ENCODE peak calls at places on chromosomes 4 and X, in nine cellular contexts. K is GDM1; I is amygdala; H is effector memory CD4-positive, alpha-beta T cell; P is NCI-H446 treated with DMSO at 0.1 percent for 48 hours; V is mucosa of descending colon; F is choroid plexus epithelial cell; T is GM13977; R is activated T-helper 2 cell treated with anti-CD3 and anti-CD28 coated beads, Interferon-gamma antibody, Interleukin-2, Interleukin-4, amounts not matched to agents 10 μg/mL and 5 μg/mL and 100 μg/mL, durations not matched to agents 14 hours and 24 hours and 36 hours. C is an unnamed sample.

GRCh38 chrX:11261260-11261659 is 32.0 kb upstream of the AMELX start:
- DNase-seq in P (no peak), R (no peak), F (peak), V (no peak), I (no peak), K (no peak), H (no peak), T (no peak), C (no peak)

GRCh38 chr4:169485084-169485483 is 127.3 kb downstream of the NEK1 start:
- DNase-seq in K (no peak), P (no peak), H (no peak), T (no peak), F (no peak), R (no peak), V (no peak), I (no peak), C (no peak)

GRCh38 chrX:65985922-65986588 is 53.8 kb downstream of the VSIG4 start:
- DNase-seq in K (peak), R (peak), I (no peak), P (no peak), F (peak), V (peak), T (no peak), H (peak), C (no peak)

GRCh38 chr4:48110452-48110978 is 23.5 kb downstream of the TXK start:
- DNase-seq in H (no peak), P (no peak), T (no peak), V (no peak), K (no peak), F (no peak), I (no peak), R (no peak), C (no peak)

GRCh38 chr4:69800599-69800998 is 40.2 kb upstream of the SULT1B1 start:
- DNase-seq in T (no peak), P (no peak), F (peak), K (no peak), H (no peak), R (no peak), V (no peak), I (no peak), C (no peak)

GRCh38 chrX:8870411-8870810 is 69.2 kb upstream of the FAM9A start:
- DNase-seq in I (no peak), R (no peak), T (no peak), V (no peak), K (no peak), F (peak), H (no peak), P (no peak), C (no peak)

GRCh38 chr4:86965019-86965976 is 30.5 kb downstream of the AFF1 start:
- DNase-seq in F (no peak), I (no peak), K (no peak), V (no peak), R (no peak), P (no peak), T (peak), H (no peak), C (no peak)

GRCh38 chr4:143618811-143619210 is 81.7 kb downstream of the FREM3 start:
- DNase-seq in T (no peak), R (no peak), K (no peak), F (no peak), V (no peak), I (no peak), P (no peak), H (no peak), C (no peak)

GRCh38 chr4:121863787-121864186 is 6.5 kb downstream of the BBS7 start:
- DNase-seq in H (no peak), T (no peak), P (no peak), V (no peak), I (no peak), F (peak), R (no peak), K (no peak), C (no peak)

GRCh38 chr4:55347610-55348228 is 1.7 kb downstream of the SRD5A3 start:
- DNase-seq in T (no peak), I (no peak), R (no peak), K (no peak), V (no peak), H (no peak), F (no peak), P (no peak), C (no peak)

GRCh38 chr4:4227510-4228355 is 1.0 kb upstream of the OTOP1 start:
- DNase-seq in F (no peak), V (no peak), H (no peak), R (no peak), K (no peak), P (no peak), T (no peak), I (no peak), C (no peak)

GRCh38 chr4:107838138-107838618 is 13.4 kb downstream of the SGMS2 start:
- DNase-seq in K (no peak), P (no peak), V (no peak), F (peak), I (no peak), R (no peak), T (no peak), H (no peak), C (no peak)

GRCh38 chr4:169464080-169464479 is 148.3 kb downstream of the NEK1 start:
- DNase-seq in V (no peak), I (no peak), K (no peak), P (no peak), R (no peak), T (no peak), H (no peak), F (no peak), C (no peak)

GRCh38 chr4:158622251-158622650 is 49.4 kb downstream of the C4orf46 start:
- DNase-seq in V (no peak), K (no peak), T (no peak), R (no peak), F (peak), P (no peak), I (no peak), H (no peak), C (no peak)

GRCh38 chrX:1034717-1035116 is 177.7 kb downstream of the CRLF2 start:
- DNase-seq in R (no peak), T (no peak), V (no peak), I (no peak), P (no peak), K (no peak), H (no peak), F (no peak), C (no peak)

GRCh38 chr4:173237722-173238121 is 69.1 kb downstream of the GALNT7 start:
- DNase-seq in K (no peak), T (no peak), H (no peak), R (no peak), I (no peak), F (no peak), V (no peak), P (no peak), C (no peak)

GRCh38 chr4:176735300-176735699 is 57.4 kb downstream of the VEGFC start:
- DNase-seq in T (no peak), H (no peak), K (no peak), V (no peak), R (no peak), P (no peak), F (peak), I (no peak), C (no peak)

GRCh38 chr4:79851625-79852304 is 221.3 kb downstream of the ANTXR2 start:
- DNase-seq in K (no peak), V (no peak), T (no peak), F (peak), I (no peak), P (no peak), H (no peak), R (no peak), C (no peak)

GRCh38 chrX:48035891-48036290 is 29.1 kb downstream of the SPACA5 start:
- DNase-seq in I (no peak), T (no peak), F (peak), K (no peak), H (no peak), P (no peak), R (no peak), V (no peak), C (no peak)

GRCh38 chr4:153705743-153706468 is 21.8 kb downstream of the TLR2 start:
- DNase-seq in T (no peak), R (no peak), V (no peak), P (no peak), K (no peak), I (no peak), F (no peak), H (no peak), C (no peak)

GRCh38 chr4:118557298-118557851 is 127.8 kb upstream of the METTL14 start:
- DNase-seq in F (peak), V (no peak), H (no peak), I (no peak), K (no peak), R (no peak), T (no peak), P (peak), C (no peak)

GRCh38 chr4:78149737-78150136 is 92.6 kb downstream of the FRAS1 start:
- DNase-seq in V (no peak), F (no peak), H (no peak), K (no peak), R (no peak), T (no peak), I (no peak), P (peak), C (no peak)

GRCh38 chr4:68180858-68181531 is 51.3 kb upstream of the TMPRSS11F start:
- DNase-seq in T (no peak), R (no peak), F (peak), V (no peak), P (no peak), I (no peak), H (no peak), K (no peak), C (no peak)

GRCh38 chr4:164439037-164439436 is 314.9 kb upstream of the SMIM31 start:
- DNase-seq in F (no peak), R (no peak), I (no peak), H (no peak), T (no peak), V (no peak), P (no peak), K (no peak), C (no peak)

GRCh38 chr4:176277162-176277904 is 8.3 kb upstream of the ASB5 start:
- DNase-seq in K (no peak), I (no peak), R (no peak), P (peak), H (no peak), V (peak), F (peak), T (peak), C (peak)

GRCh38 chr4:155781432-155781831 is 22.6 kb downstream of the GUCY1B1 start:
- DNase-seq in I (no peak), F (no peak), H (no peak), P (no peak), K (no peak), T (no peak), R (no peak), V (no peak), C (no peak)

GRCh38 chr4:1047106-1047975 is 35.9 kb downstream of the FGFRL1 start:
- DNase-seq in H (no peak), K (no peak), V (peak), P (no peak), R (no peak), F (peak), T (no peak), I (no peak), C (no peak)

GRCh38 chrX:30865020-30865419 is 24.0 kb downstream of the TAB3 start:
- DNase-seq in I (no peak), K (no peak), H (no peak), T (no peak), R (no peak), F (peak), P (no peak), V (peak), C (no peak)

GRCh38 chr4:107619065-107619464 is 101.0 kb downstream of the PAPSS1 start:
- DNase-seq in H (no peak), I (no peak), K (no peak), T (no peak), R (no peak), V (no peak), P (peak), F (peak), C (no peak)

GRCh38 chr4:23861897-23862296 is 27.9 kb downstream of the PPARGC1A start:
- DNase-seq in V (no peak), F (no peak), H (no peak), R (no peak), T (no peak), P (no peak), I (no peak), K (no peak), C (no peak)

GRCh38 chrX:9659571-9660195 is 106.0 kb downstream of the GPR143 start:
- DNase-seq in R (no peak), P (no peak), I (no peak), T (no peak), H (no peak), F (no peak), K (no peak), V (no peak), C (no peak)

GRCh38 chr4:136392576-136392975 is 1139.7 kb downstream of the PCDH18 start:
- DNase-seq in P (no peak), K (no peak), I (no peak), F (peak), R (no peak), H (no peak), V (no peak), T (no peak), C (no peak)